ENCODE peak calls at places on chromosomes 12 and 14, in five cellular contexts. C is HL-60, J is GM12892, I is HepG2, H is GM12891. W is an unnamed sample.

GRCh38 chr14:24241829-24242443 is 487 bp downstream of the TINF2 start:
- DNase-seq in C (peak), J (peak), I (peak), H (peak), W (peak)

GRCh38 chr14:76653875-76654572 is 107.2 kb upstream of the VASH1 start:
- DNase-seq in C (no peak), J (no peak), I (peak), H (no peak), W (no peak)

GRCh38 chr12:68784015-68784414 is 24.0 kb upstream of the MDM2 start:
- DNase-seq in C (peak), J (no peak), I (peak), H (no peak), W (no peak)

GRCh38 chr14:92103363-92103762 is 3.0 kb downstream of the ATXN3 start:
- DNase-seq in C (no peak), J (no peak), I (no peak), H (no peak), W (no peak)

GRCh38 chr14:105842105-105842504 is 315.7 kb downstream of the TMEM121 start:
- DNase-seq in C (no peak), J (no peak), I (no peak), H (no peak), W (no peak)

GRCh38 chr12:106417926-106418910 is 60.7 kb downstream of the POLR3B start:
- DNase-seq in C (no peak), J (no peak), I (peak), H (no peak), W (no peak)

GRCh38 chr14:91140672-91141071 is 26.8 kb downstream of the DGLUCY start:
- DNase-seq in C (no peak), J (no peak), I (peak), H (no peak), W (peak)

GRCh38 chr12:54028324-54029201 is at the start of gene HOXC6:
- DNase-seq in C (no peak), J (no peak), I (no peak), H (no peak), W (no peak)

GRCh38 chr12:100612557-100612956 is 39.1 kb downstream of the GAS2L3 start:
- DNase-seq in C (no peak), J (no peak), I (no peak), H (no peak), W (peak)

GRCh38 chr12:116687888-116688287 is 50.0 kb downstream of the SPRING1 start:
- DNase-seq in C (peak), J (no peak), I (peak), H (peak), W (no peak)

GRCh38 chr12:81596558-81596957 is 162.6 kb downstream of the PPFIA2 start:
- DNase-seq in C (no peak), J (no peak), I (no peak), H (no peak), W (no peak)

GRCh38 chr14:60514378-60515243 is 5.7 kb downstream of the SIX6 start:
- DNase-seq in C (no peak), J (no peak), I (peak), H (no peak), W (no peak)

GRCh38 chr12:72178244-72178643 is 93.9 kb upstream of the TRHDE start:
- DNase-seq in C (no peak), J (no peak), I (no peak), H (no peak), W (no peak)

GRCh38 chr12:82659343-82660207 is 27.1 kb upstream of the TMTC2 start:
- DNase-seq in C (no peak), J (no peak), I (no peak), H (no peak), W (no peak)

GRCh38 chr14:101707863-101708620 is 53.5 kb upstream of the PPP2R5C start:
- DNase-seq in C (no peak), J (no peak), I (no peak), H (no peak), W (no peak)

GRCh38 chr12:14716848-14717444 is 20.5 kb upstream of the GUCY2C start:
- DNase-seq in C (peak), J (peak), I (peak), H (peak), W (peak)

GRCh38 chr14:58792421-58792820 is 154.7 kb downstream of the DACT1 start:
- DNase-seq in C (no peak), J (no peak), I (no peak), H (no peak), W (no peak)

DNA sequence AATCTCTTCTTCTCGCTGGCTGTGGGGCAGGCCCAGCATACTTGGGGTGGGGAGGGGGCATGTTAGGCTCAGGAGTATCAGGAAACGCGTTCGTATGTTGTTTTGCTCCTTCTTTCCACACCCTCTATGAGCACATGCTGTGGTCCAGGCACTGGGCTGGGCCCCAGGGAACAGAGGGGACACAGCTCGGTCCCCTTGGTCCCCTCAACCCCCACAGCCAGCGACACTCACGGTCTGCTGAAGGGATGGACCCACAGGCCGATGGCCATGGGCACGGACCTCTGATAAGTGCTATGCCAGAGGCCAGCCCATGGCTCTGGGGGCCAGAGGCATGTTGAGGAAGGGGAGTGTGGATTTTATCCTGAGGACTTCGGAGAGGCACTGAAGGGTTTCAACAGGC is 6.2 kb downstream of the IFI27 start:
- DNase-seq in C (no peak), J (no peak), I (no peak), H (no peak), W (peak)
- TF ChIP-seq POLR2AphosphoS5 in C (no peak), J (no peak), I (no peak), H (no peak), W (no peak)

GRCh38 chr12:131609762-131610161 is 101.1 kb upstream of the SFSWAP start:
- DNase-seq in C (no peak), J (no peak), I (no peak), H (no peak), W (no peak)

GRCh38 chr12:131607658-131608447 is 103.0 kb upstream of the SFSWAP start:
- DNase-seq in C (no peak), J (no peak), I (no peak), H (no peak), W (no peak)

GRCh38 chr12:131610891-131611290 is 100.0 kb upstream of the SFSWAP start:
- DNase-seq in C (no peak), J (no peak), I (no peak), H (no peak), W (no peak)

GRCh38 chr12:131610181-131610580 is 100.7 kb upstream of the SFSWAP start:
- DNase-seq in C (no peak), J (no peak), I (no peak), H (no peak), W (no peak)

DNA sequence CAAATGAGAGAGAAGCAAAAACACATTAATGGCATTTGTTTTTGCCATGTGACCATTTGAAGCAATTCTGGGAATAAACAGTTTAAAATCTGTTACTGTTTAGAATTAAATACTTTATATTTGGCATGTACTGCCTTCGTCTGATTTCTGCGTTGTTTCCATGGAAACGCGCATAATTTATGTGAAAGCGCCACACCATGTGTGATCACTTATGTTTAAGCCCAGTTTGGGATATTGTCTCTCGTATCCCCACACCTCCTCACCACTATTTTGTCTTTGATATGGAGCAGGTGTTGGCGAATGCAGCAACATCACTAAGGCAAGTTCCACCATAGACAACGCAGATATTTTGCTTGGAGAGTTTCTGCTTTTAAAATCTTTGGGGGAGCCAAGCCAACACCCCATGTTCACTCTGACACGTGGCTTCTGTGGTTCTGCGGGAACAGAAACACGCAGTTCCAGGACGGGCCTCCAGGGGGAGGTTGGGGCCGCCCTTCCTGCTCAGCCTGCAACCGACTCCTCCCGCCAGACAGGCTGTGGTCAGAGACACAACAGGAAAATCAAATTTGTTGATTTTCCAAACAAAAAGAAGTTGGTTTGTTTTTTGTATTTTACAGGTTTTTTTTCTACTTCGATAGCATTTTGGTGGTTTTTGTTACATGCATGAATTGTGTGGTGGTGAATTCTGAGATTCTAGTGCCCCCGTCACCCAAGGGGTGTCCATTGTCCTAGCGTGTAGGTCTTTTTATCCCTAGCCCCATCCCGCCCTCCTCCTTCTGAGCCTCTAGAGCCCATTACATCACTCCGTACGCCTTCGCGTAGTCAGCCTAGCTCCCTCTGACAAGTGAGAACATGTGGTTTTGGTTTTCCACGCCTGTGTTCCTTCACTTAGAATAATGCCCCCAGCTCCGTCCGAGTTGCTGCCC is 101.9 kb upstream of the SFSWAP start:
- DNase-seq in C (no peak), J (no peak), I (peak), H (peak), W (peak)
- TF ChIP-seq POLR2AphosphoS5 in C (no peak), J (no peak), I (no peak), H (no peak), W (no peak)

GRCh38 chr12:76274699-76275098 is 73.5 kb downstream of the BBS10 start:
- DNase-seq in C (no peak), J (no peak), I (no peak), H (no peak), W (no peak)

GRCh38 chr12:76277480-76277879 is 70.7 kb downstream of the BBS10 start:
- DNase-seq in C (no peak), J (no peak), I (no peak), H (no peak), W (no peak)

GRCh38 chr12:76276499-76277151 is 71.6 kb downstream of the BBS10 start:
- DNase-seq in C (no peak), J (no peak), I (no peak), H (no peak), W (no peak)

GRCh38 chr12:76272292-76272691 is 75.9 kb downstream of the BBS10 start:
- DNase-seq in C (no peak), J (no peak), I (peak), H (no peak), W (no peak)

DNA sequence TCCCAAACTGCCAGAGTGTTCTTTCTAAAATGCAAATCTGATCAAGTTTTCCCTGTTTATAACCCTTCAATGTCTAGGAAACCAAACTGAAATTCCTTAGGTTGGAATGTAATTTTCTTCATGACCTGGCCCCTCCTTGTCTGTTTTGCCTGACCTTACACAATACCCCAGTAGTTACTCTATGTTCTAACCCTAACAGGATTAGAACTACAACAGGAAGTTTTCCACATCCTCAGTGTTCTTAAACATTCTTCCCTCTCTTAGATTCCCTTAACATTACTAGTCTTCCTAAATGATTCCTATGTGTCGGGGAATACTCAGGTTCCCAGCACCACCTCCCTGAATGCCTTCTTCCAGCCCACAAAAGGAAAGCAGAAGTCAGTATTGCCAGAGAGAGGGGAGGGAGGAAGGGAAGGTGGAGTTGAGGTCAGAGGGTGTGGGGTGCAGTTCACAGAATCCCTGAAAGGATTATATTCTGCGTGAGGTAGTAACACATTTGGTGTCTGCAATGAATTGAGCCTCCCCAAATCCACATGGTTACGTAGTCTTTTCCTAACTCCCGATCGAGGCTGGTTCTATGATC is 72.6 kb downstream of the BBS10 start:
- DNase-seq in C (peak), J (no peak), I (no peak), H (no peak), W (no peak)
- TF ChIP-seq POLR2AphosphoS5 in C (no peak), J (no peak), I (no peak), H (no peak), W (no peak)

DNA sequence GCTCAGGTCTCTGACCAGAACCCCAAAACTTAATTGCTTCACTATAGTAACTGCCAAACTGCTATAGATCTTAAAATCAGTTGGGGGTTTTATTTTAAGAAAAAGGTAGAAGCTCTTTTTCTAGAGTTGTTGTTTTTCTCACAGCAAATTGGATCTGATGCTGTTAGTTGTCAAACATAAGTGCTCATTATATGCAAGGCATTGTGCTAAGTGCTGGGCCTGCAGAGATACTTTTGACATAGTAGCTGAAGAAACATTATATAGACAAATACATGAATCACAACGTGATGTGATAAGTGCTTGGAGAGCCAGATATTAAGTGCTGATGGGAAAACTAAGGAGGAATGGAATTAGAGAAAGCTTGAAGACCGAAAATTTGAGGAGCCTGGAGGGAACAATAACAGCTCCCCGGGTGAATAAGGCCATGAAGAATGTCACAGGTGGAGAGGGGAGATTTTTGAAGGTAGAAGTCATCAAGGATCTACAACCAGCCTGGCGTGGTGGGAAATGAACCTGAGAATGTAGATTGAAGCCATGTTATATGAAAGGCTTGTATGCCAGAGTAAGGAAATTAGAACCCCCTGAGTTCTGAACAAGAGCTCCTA is 126.5 kb downstream of the DYRK2 start:
- DNase-seq in C (no peak), J (no peak), I (no peak), H (no peak), W (no peak)
- TF ChIP-seq POLR2AphosphoS5 in C (no peak), J (no peak), I (no peak), H (no peak), W (no peak)

DNA sequence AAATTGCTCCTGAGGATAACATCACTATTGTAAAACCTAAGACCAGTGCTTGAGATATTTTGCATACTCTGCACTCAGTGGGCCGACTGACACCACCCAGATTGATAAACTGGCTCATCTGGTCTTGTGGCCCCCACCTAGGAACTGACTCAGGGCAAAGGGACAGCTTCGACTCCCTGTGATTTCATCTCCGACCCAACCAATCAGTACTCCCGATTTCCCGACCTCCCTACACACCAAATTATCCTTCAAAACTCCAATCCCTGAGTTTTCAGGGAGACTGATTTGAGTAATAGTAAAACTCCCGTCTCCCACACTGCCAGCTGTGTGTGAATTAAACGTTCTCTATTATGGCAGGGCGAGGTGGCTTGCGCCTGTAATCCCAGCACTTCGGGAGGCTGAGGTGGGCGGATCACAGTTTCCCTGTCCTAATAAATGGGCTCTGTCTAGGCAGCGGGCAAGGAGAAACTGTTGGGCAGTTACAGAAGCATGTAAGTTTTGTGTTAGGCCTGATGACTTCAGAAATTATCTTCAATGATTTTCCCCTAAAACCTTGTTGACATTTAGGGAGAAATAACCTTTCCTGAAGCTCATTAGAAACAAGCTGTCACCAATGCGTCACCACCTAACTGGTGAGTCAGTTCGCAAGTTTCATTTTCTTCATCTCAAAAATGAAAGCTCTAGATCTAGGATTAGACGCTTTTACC is 5.3 kb upstream of the UBC start:
- DNase-seq in C (no peak), J (no peak), I (no peak), H (no peak), W (no peak)
- TF ChIP-seq POLR2AphosphoS5 in C (no peak), J (no peak), I (peak), H (peak), W (peak)

DNA sequence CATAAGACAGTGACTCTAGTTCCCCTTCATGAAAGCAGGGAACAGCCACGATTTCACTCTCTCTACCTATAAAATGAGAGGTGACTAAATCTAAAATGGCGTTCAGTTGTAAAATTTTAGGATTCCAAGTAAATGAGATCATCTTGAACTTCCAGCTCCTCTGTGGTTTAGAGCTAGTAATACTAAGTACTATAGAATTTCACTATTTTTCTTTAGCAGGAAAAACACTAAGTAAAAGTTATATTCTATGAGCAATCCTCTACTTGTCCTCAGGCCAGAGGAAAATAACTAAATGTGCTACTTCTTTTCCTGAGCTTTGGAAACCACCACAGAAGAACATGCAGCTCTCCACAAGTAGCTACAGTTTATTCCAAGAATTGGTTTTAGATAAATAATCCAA is 55.6 kb downstream of the NIN start:
- DNase-seq in C (no peak), J (no peak), I (no peak), H (no peak), W (no peak)
- TF ChIP-seq POLR2AphosphoS5 in C (no peak), J (no peak), I (no peak), H (no peak), W (no peak)

GRCh38 chr12:88935856-88936255 is 355.6 kb upstream of the KITLG start:
- DNase-seq in C (no peak), J (no peak), I (no peak), H (no peak), W (no peak)

GRCh38 chr12:88931598-88931997 is 351.3 kb upstream of the KITLG start:
- DNase-seq in C (no peak), J (no peak), I (peak), H (no peak), W (no peak)

GRCh38 chr12:88932457-88932856 is 352.2 kb upstream of the KITLG start:
- DNase-seq in C (no peak), J (no peak), I (peak), H (no peak), W (no peak)

GRCh38 chr12:88934163-88934747 is 354.0 kb upstream of the KITLG start:
- DNase-seq in C (no peak), J (no peak), I (no peak), H (no peak), W (no peak)
- TF ChIP-seq POLR2AphosphoS5 in C (no peak), J (no peak), I (no peak), H (no peak), W (no peak)